ENCODE peak calls at places on chromosome 10, in nine cellular contexts. One of them, this sample, is unnamed.

GRCh38 chr10:104334965-104335650 is 3.2 kb downstream of the ITPRIP start:
- DNase-seq in sigmoid colon: peak
- DNase-seq in body of pancreas: no peak
- DNase-seq in A549: no peak
- DNase-seq in tibial nerve: no peak
- DNase-seq in GM12878: no peak
- DNase-seq in prostate gland: no peak
- DNase-seq in breast epithelium: no peak
- DNase-seq in HepG2: no peak
- DNase-seq in this sample: no peak

GRCh38 chr10:128065881-128066534 is 60.2 kb downstream of the MKI67 start:
- DNase-seq in HepG2: no peak
- DNase-seq in prostate gland: no peak
- DNase-seq in breast epithelium: no peak
- DNase-seq in GM12878: no peak
- DNase-seq in A549: no peak
- DNase-seq in body of pancreas: no peak
- DNase-seq in tibial nerve: no peak
- DNase-seq in sigmoid colon: peak
- DNase-seq in this sample: no peak

GRCh38 chr10:97805960-97806359 is 34.2 kb upstream of the SFRP5 start:
- DNase-seq in prostate gland: no peak
- DNase-seq in A549: no peak
- DNase-seq in breast epithelium: no peak
- DNase-seq in sigmoid colon: no peak
- DNase-seq in GM12878: no peak
- DNase-seq in HepG2: no peak
- DNase-seq in body of pancreas: no peak
- DNase-seq in tibial nerve: no peak
- DNase-seq in this sample: no peak

GRCh38 chr10:60606343-60607080 is 171.8 kb upstream of the CDK1 start:
- DNase-seq in body of pancreas: no peak
- DNase-seq in HepG2: no peak
- DNase-seq in breast epithelium: no peak
- DNase-seq in sigmoid colon: no peak
- DNase-seq in A549: no peak
- DNase-seq in GM12878: no peak
- DNase-seq in tibial nerve: no peak
- DNase-seq in prostate gland: no peak
- DNase-seq in this sample: no peak

GRCh38 chr10:60605476-60605875 is 172.8 kb upstream of the CDK1 start:
- DNase-seq in prostate gland: no peak
- DNase-seq in tibial nerve: no peak
- DNase-seq in body of pancreas: no peak
- DNase-seq in A549: no peak
- DNase-seq in sigmoid colon: no peak
- DNase-seq in breast epithelium: no peak
- DNase-seq in GM12878: no peak
- DNase-seq in HepG2: no peak
- DNase-seq in this sample: no peak

GRCh38 chr10:79434816-79435215 is 10.6 kb downstream of the ZCCHC24 start:
- DNase-seq in sigmoid colon: peak
- DNase-seq in body of pancreas: no peak
- DNase-seq in A549: no peak
- DNase-seq in tibial nerve: peak
- DNase-seq in prostate gland: no peak
- DNase-seq in HepG2: no peak
- DNase-seq in GM12878: no peak
- DNase-seq in breast epithelium: no peak
- DNase-seq in this sample: no peak

GRCh38 chr10:132027423-132027983 is 38.2 kb upstream of the JAKMIP3 start:
- DNase-seq in GM12878: no peak
- DNase-seq in breast epithelium: no peak
- DNase-seq in body of pancreas: no peak
- DNase-seq in sigmoid colon: no peak
- DNase-seq in A549: no peak
- DNase-seq in prostate gland: no peak
- DNase-seq in tibial nerve: no peak
- DNase-seq in HepG2: peak
- DNase-seq in this sample: no peak

GRCh38 chr10:86155034-86155656 is 211.4 kb downstream of the GRID1 start:
- DNase-seq in sigmoid colon: no peak
- DNase-seq in GM12878: no peak
- DNase-seq in body of pancreas: no peak
- DNase-seq in A549: no peak
- DNase-seq in breast epithelium: no peak
- DNase-seq in HepG2: no peak
- DNase-seq in tibial nerve: no peak
- DNase-seq in prostate gland: no peak
- DNase-seq in this sample: no peak

GRCh38 chr10:61752111-61753011 is 89.6 kb downstream of the CABCOCO1 start:
- DNase-seq in HepG2: no peak
- DNase-seq in breast epithelium: no peak
- DNase-seq in GM12878: no peak
- DNase-seq in body of pancreas: no peak
- DNase-seq in A549: no peak
- DNase-seq in prostate gland: no peak
- DNase-seq in tibial nerve: no peak
- DNase-seq in sigmoid colon: no peak
- DNase-seq in this sample: no peak

GRCh38 chr10:92124524-92125168 is 166.2 kb downstream of the CPEB3 start:
- DNase-seq in GM12878: no peak
- DNase-seq in sigmoid colon: no peak
- DNase-seq in prostate gland: peak
- DNase-seq in A549: peak
- DNase-seq in tibial nerve: no peak
- DNase-seq in HepG2: peak
- DNase-seq in body of pancreas: peak
- DNase-seq in breast epithelium: peak
- DNase-seq in this sample: peak

GRCh38 chr10:122298598-122299301 is 27.7 kb downstream of the BTBD16 start:
- DNase-seq in prostate gland: peak
- DNase-seq in breast epithelium: peak
- DNase-seq in body of pancreas: peak
- DNase-seq in sigmoid colon: peak
- DNase-seq in HepG2: peak
- DNase-seq in tibial nerve: peak
- DNase-seq in A549: peak
- DNase-seq in GM12878: no peak
- DNase-seq in this sample: peak

GRCh38 chr10:17981766-17982380 is 30.2 kb downstream of the SLC39A12 start:
- DNase-seq in breast epithelium: no peak
- DNase-seq in A549: peak
- DNase-seq in prostate gland: no peak
- DNase-seq in body of pancreas: no peak
- DNase-seq in sigmoid colon: no peak
- DNase-seq in HepG2: no peak
- DNase-seq in tibial nerve: no peak
- DNase-seq in GM12878: no peak
- DNase-seq in this sample: no peak

GRCh38 chr10:58996866-58997265 is 179.6 kb upstream of the PHYHIPL start:
- DNase-seq in tibial nerve: no peak
- DNase-seq in prostate gland: no peak
- DNase-seq in sigmoid colon: no peak
- DNase-seq in GM12878: no peak
- DNase-seq in A549: no peak
- DNase-seq in HepG2: no peak
- DNase-seq in breast epithelium: no peak
- DNase-seq in body of pancreas: no peak
- DNase-seq in this sample: no peak

GRCh38 chr10:26554246-26554645 is 116.1 kb downstream of the APBB1IP start:
- DNase-seq in tibial nerve: no peak
- DNase-seq in sigmoid colon: no peak
- DNase-seq in breast epithelium: no peak
- DNase-seq in body of pancreas: no peak
- DNase-seq in GM12878: no peak
- DNase-seq in HepG2: no peak
- DNase-seq in A549: no peak
- DNase-seq in prostate gland: no peak
- DNase-seq in this sample: no peak

GRCh38 chr10:61184429-61184828 is 240.4 kb upstream of the RHOBTB1 start:
- DNase-seq in breast epithelium: no peak
- DNase-seq in body of pancreas: no peak
- DNase-seq in sigmoid colon: no peak
- DNase-seq in prostate gland: no peak
- DNase-seq in tibial nerve: no peak
- DNase-seq in HepG2: no peak
- DNase-seq in A549: no peak
- DNase-seq in GM12878: no peak
- DNase-seq in this sample: no peak

GRCh38 chr10:44569193-44570091 is 184.5 kb upstream of the CXCL12 start:
- DNase-seq in body of pancreas: peak
- DNase-seq in sigmoid colon: no peak
- DNase-seq in breast epithelium: no peak
- DNase-seq in prostate gland: no peak
- DNase-seq in tibial nerve: no peak
- DNase-seq in GM12878: no peak
- DNase-seq in A549: no peak
- DNase-seq in HepG2: no peak
- DNase-seq in this sample: peak
- TF ChIP-seq POLR2A in body of pancreas: no peak
- TF ChIP-seq POLR2A in sigmoid colon: no peak
- TF ChIP-seq POLR2A in breast epithelium: no peak
- TF ChIP-seq POLR2A in prostate gland: no peak
- TF ChIP-seq POLR2A in tibial nerve: no peak
- TF ChIP-seq POLR2A in GM12878: no peak
- TF ChIP-seq POLR2A in A549: no peak
- TF ChIP-seq POLR2A in HepG2: no peak
- TF ChIP-seq POLR2A in this sample: no peak

GRCh38 chr10:33293081-33293480 is 41.4 kb downstream of the NRP1 start:
- DNase-seq in tibial nerve: no peak
- DNase-seq in HepG2: no peak
- DNase-seq in breast epithelium: no peak
- DNase-seq in prostate gland: no peak
- DNase-seq in GM12878: no peak
- DNase-seq in sigmoid colon: no peak
- DNase-seq in body of pancreas: no peak
- DNase-seq in A549: no peak
- DNase-seq in this sample: no peak

GRCh38 chr10:33291053-33291592 is 43.3 kb downstream of the NRP1 start:
- DNase-seq in tibial nerve: no peak
- DNase-seq in body of pancreas: no peak
- DNase-seq in breast epithelium: no peak
- DNase-seq in prostate gland: no peak
- DNase-seq in sigmoid colon: no peak
- DNase-seq in A549: peak
- DNase-seq in HepG2: peak
- DNase-seq in GM12878: no peak
- DNase-seq in this sample: no peak

GRCh38 chr10:33288127-33288526 is 46.3 kb downstream of the NRP1 start:
- DNase-seq in HepG2: no peak
- DNase-seq in prostate gland: no peak
- DNase-seq in A549: no peak
- DNase-seq in breast epithelium: no peak
- DNase-seq in body of pancreas: no peak
- DNase-seq in sigmoid colon: no peak
- DNase-seq in GM12878: no peak
- DNase-seq in tibial nerve: no peak
- DNase-seq in this sample: no peak

GRCh38 chr10:33289776-33290175 is 44.7 kb downstream of the NRP1 start:
- DNase-seq in breast epithelium: no peak
- DNase-seq in HepG2: no peak
- DNase-seq in sigmoid colon: no peak
- DNase-seq in body of pancreas: no peak
- DNase-seq in GM12878: no peak
- DNase-seq in prostate gland: no peak
- DNase-seq in A549: no peak
- DNase-seq in tibial nerve: no peak
- DNase-seq in this sample: no peak

DNA sequence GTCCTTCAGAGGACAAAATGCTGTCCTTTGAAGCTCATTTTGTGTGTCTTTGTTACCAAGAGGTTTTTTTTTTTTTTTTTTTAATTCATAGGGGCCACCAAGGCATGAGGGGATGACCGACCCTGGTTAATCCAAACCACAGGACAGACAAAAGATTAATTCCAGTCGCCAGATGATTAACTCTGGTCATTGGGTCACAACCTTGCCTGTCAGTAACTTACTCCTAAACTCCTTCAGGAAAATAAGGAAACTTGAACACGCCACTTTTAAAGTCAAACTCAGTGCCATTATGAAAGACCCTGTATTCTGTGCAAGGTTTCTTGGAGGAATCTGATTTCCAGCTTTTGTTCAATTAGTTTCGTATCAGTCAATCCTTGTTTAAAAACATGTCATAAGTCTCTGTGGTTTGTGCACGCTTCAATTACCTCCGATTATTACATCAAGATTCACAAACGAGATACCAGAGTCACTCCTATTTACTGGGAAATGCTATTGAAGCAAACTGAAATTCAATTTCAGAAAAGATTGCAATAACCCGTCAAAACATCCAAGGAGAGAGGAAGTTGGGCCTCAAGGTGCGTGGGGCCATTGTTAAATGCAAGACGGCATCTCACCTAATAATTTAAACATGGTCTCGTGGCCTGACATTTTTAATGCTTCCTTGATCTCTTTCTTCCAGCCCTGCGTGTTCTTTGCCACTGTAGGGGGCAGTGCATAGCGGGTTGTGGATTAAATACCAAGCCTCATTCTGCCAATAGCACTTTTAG is 44.0 kb downstream of the NRP1 start:
- DNase-seq in sigmoid colon: no peak
- DNase-seq in GM12878: no peak
- DNase-seq in prostate gland: no peak
- DNase-seq in A549: peak
- DNase-seq in body of pancreas: no peak
- DNase-seq in breast epithelium: no peak
- DNase-seq in HepG2: no peak
- DNase-seq in tibial nerve: no peak
- DNase-seq in this sample: no peak
- TF ChIP-seq CTCF in sigmoid colon: no peak
- TF ChIP-seq CTCF in GM12878: no peak
- TF ChIP-seq CTCF in prostate gland: no peak
- TF ChIP-seq CTCF in A549: peak
- TF ChIP-seq CTCF in body of pancreas: no peak
- TF ChIP-seq CTCF in breast epithelium: no peak
- TF ChIP-seq CTCF in HepG2: peak
- TF ChIP-seq CTCF in tibial nerve: no peak
- TF ChIP-seq CTCF in this sample: no peak

DNA sequence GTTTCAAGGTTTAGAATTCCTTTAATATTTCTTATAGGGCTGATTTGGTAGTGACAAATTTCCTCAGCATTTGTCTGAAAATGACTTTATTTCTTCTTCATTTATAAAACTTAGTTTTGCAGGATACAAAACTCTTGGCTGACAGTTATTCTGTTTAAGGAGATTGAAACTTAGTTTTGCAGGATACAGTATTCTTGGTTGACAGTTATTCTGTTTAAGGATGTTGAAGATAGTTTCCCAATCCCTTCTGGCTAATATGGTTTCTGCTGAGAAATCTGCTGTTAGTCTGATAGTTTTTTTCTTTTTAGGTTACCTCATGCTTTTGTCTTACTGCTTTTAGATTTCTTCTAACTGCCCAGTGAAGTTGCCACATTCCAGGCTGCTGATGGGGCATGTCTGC is 186.8 kb downstream of the ITGB1 start:
- DNase-seq in sigmoid colon: no peak
- DNase-seq in breast epithelium: no peak
- DNase-seq in A549: no peak
- DNase-seq in GM12878: no peak
- DNase-seq in tibial nerve: no peak
- DNase-seq in prostate gland: no peak
- DNase-seq in body of pancreas: no peak
- DNase-seq in HepG2: no peak
- DNase-seq in this sample: no peak
- TF ChIP-seq POLR2A in sigmoid colon: no peak
- TF ChIP-seq POLR2A in breast epithelium: no peak
- TF ChIP-seq POLR2A in A549: no peak
- TF ChIP-seq POLR2A in GM12878: no peak
- TF ChIP-seq POLR2A in tibial nerve: no peak
- TF ChIP-seq POLR2A in prostate gland: no peak
- TF ChIP-seq POLR2A in body of pancreas: no peak
- TF ChIP-seq POLR2A in HepG2: no peak
- TF ChIP-seq POLR2A in this sample: no peak

GRCh38 chr10:84715911-84716310 is 387.5 kb downstream of the CCSER2 start:
- DNase-seq in sigmoid colon: no peak
- DNase-seq in A549: peak
- DNase-seq in body of pancreas: no peak
- DNase-seq in tibial nerve: no peak
- DNase-seq in prostate gland: no peak
- DNase-seq in HepG2: peak
- DNase-seq in GM12878: no peak
- DNase-seq in breast epithelium: no peak
- DNase-seq in this sample: no peak
- TF ChIP-seq CTCF in sigmoid colon: no peak
- TF ChIP-seq CTCF in A549: peak
- TF ChIP-seq CTCF in body of pancreas: no peak
- TF ChIP-seq CTCF in tibial nerve: no peak
- TF ChIP-seq CTCF in prostate gland: no peak
- TF ChIP-seq CTCF in HepG2: peak
- TF ChIP-seq CTCF in GM12878: peak
- TF ChIP-seq CTCF in breast epithelium: no peak
- TF ChIP-seq CTCF in this sample: no peak